ENCODE peak calls at places on chromosomes 13 and 19, in five cellular contexts. One of them, this sample, is unnamed.

GRCh38 chr13:60933638-60934037 is 482.0 kb downstream of the PCDH20 start:
- DNase-seq in heart right ventricle: no peak
- DNase-seq in CD8-positive, alpha-beta T cell: no peak
- DNase-seq in breast epithelium: no peak
- DNase-seq in DND-41: no peak
- DNase-seq in this sample: no peak

GRCh38 chr19:47232422-47233211 is 1.6 kb upstream of the BBC3 start:
- DNase-seq in heart right ventricle: no peak
- DNase-seq in CD8-positive, alpha-beta T cell: no peak
- DNase-seq in breast epithelium: no peak
- DNase-seq in DND-41: no peak
- DNase-seq in this sample: peak; percentile 43

GRCh38 chr13:36475468-36475867 is 43.2 kb downstream of the CCNA1 start:
- DNase-seq in heart right ventricle: no peak
- DNase-seq in CD8-positive, alpha-beta T cell: no peak
- DNase-seq in breast epithelium: no peak
- DNase-seq in DND-41: no peak
- DNase-seq in this sample: peak; percentile 2

GRCh38 chr19:23033721-23034120 is 30.7 kb upstream of the ZNF728 start:
- DNase-seq in heart right ventricle: no peak
- DNase-seq in CD8-positive, alpha-beta T cell: no peak
- DNase-seq in breast epithelium: no peak
- DNase-seq in DND-41: no peak
- DNase-seq in this sample: no peak

GRCh38 chr19:28400953-28401671 is 811.8 kb downstream of the UQCRFS1 start:
- DNase-seq in heart right ventricle: no peak
- DNase-seq in CD8-positive, alpha-beta T cell: no peak
- DNase-seq in breast epithelium: no peak
- DNase-seq in DND-41: no peak
- DNase-seq in this sample: no peak

GRCh38 chr19:12289790-12290065 is 5.0 kb downstream of the ZNF44 start:
- DNase-seq in heart right ventricle: no peak
- DNase-seq in CD8-positive, alpha-beta T cell: no peak
- DNase-seq in breast epithelium: no peak
- DNase-seq in DND-41: no peak
- DNase-seq in this sample: no peak

GRCh38 chr13:109706015-109706715 is 80.2 kb downstream of the IRS2 start:
- DNase-seq in heart right ventricle: no peak
- DNase-seq in CD8-positive, alpha-beta T cell: no peak
- DNase-seq in breast epithelium: no peak
- DNase-seq in DND-41: peak; percentile 75
- DNase-seq in this sample: no peak

GRCh38 chr19:45403781-45404556 is 900 bp downstream of the PPP1R13L start:
- DNase-seq in heart right ventricle: peak; percentile 70
- DNase-seq in CD8-positive, alpha-beta T cell: peak; percentile 80
- DNase-seq in breast epithelium: peak; percentile 81
- DNase-seq in DND-41: no peak
- DNase-seq in this sample: peak; percentile 51

GRCh38 chr19:40603719-40604646 is 2.8 kb downstream of the LTBP4 start:
- DNase-seq in heart right ventricle: peak; percentile 98
- DNase-seq in CD8-positive, alpha-beta T cell: peak; percentile 97
- DNase-seq in breast epithelium: peak; percentile 98
- DNase-seq in DND-41: peak; percentile 98
- DNase-seq in this sample: peak; percentile 95

GRCh38 chr19:39158646-39159260 is 33.2 kb downstream of the PAK4 start:
- DNase-seq in heart right ventricle: no peak
- DNase-seq in CD8-positive, alpha-beta T cell: no peak
- DNase-seq in breast epithelium: no peak
- DNase-seq in DND-41: no peak
- DNase-seq in this sample: no peak

GRCh38 chr13:93603043-93603442 is 376.4 kb downstream of the GPC6 start:
- DNase-seq in heart right ventricle: no peak
- DNase-seq in CD8-positive, alpha-beta T cell: no peak
- DNase-seq in breast epithelium: no peak
- DNase-seq in DND-41: no peak
- DNase-seq in this sample: peak; percentile 80

GRCh38 chr13:48595330-48596127 is 58.2 kb upstream of the CYSLTR2 start:
- DNase-seq in heart right ventricle: no peak
- DNase-seq in CD8-positive, alpha-beta T cell: peak; percentile 60
- DNase-seq in breast epithelium: no peak
- DNase-seq in DND-41: peak; percentile 77
- DNase-seq in this sample: peak; percentile 76

GRCh38 chr13:28820099-28821051 is at the start of gene MTUS2:
- DNase-seq in heart right ventricle: no peak
- DNase-seq in CD8-positive, alpha-beta T cell: no peak
- DNase-seq in breast epithelium: no peak
- DNase-seq in DND-41: no peak
- DNase-seq in this sample: no peak

GRCh38 chr19:47093254-47093653 is 20.3 kb downstream of the ZC3H4 start:
- DNase-seq in heart right ventricle: no peak
- DNase-seq in CD8-positive, alpha-beta T cell: no peak
- DNase-seq in breast epithelium: no peak
- DNase-seq in DND-41: no peak
- DNase-seq in this sample: no peak

GRCh38 chr13:48155850-48156249 is 60.9 kb upstream of the MED4 start:
- DNase-seq in heart right ventricle: no peak
- DNase-seq in CD8-positive, alpha-beta T cell: peak; percentile 62
- DNase-seq in breast epithelium: no peak
- DNase-seq in DND-41: peak; percentile 25
- DNase-seq in this sample: peak; percentile 40

GRCh38 chr13:44903596-44903995 is 85.7 kb downstream of the NUFIP1 start:
- DNase-seq in heart right ventricle: peak; percentile 81
- DNase-seq in CD8-positive, alpha-beta T cell: no peak
- DNase-seq in breast epithelium: no peak
- DNase-seq in DND-41: no peak
- DNase-seq in this sample: peak; percentile 76

GRCh38 chr13:49220035-49220855 is at the start of gene MLNR:
- DNase-seq in heart right ventricle: peak; percentile 31
- DNase-seq in CD8-positive, alpha-beta T cell: peak; percentile 40
- DNase-seq in breast epithelium: no peak
- DNase-seq in DND-41: no peak
- DNase-seq in this sample: no peak

GRCh38 chr19:58536852-58537798 is 6.7 kb upstream of the TRIM28 start:
- DNase-seq in heart right ventricle: no peak
- DNase-seq in CD8-positive, alpha-beta T cell: no peak
- DNase-seq in breast epithelium: no peak
- DNase-seq in DND-41: no peak
- DNase-seq in this sample: no peak
- H3K4me3 ChIP-seq in heart right ventricle: no peak overlapping the region
- H3K4me3 ChIP-seq in CD8-positive, alpha-beta T cell: no peak overlapping the region
- H3K4me3 ChIP-seq in breast epithelium: no peak overlapping the region
- H3K4me3 ChIP-seq in DND-41: no peak overlapping the region
- H3K4me3 ChIP-seq in this sample: no peak overlapping the region

GRCh38 chr19:17324357-17325114 is 10.1 kb downstream of the ANO8 start:
- DNase-seq in heart right ventricle: no peak
- DNase-seq in CD8-positive, alpha-beta T cell: peak; percentile 18
- DNase-seq in breast epithelium: no peak
- DNase-seq in DND-41: no peak
- DNase-seq in this sample: no peak

GRCh38 chr19:17325133-17325532 is 9.5 kb downstream of the ANO8 start:
- DNase-seq in heart right ventricle: no peak
- DNase-seq in CD8-positive, alpha-beta T cell: no peak
- DNase-seq in breast epithelium: no peak
- DNase-seq in DND-41: no peak
- DNase-seq in this sample: no peak

GRCh38 chr19:17326595-17326966 is 8.1 kb downstream of the ANO8 start:
- DNase-seq in heart right ventricle: no peak
- DNase-seq in CD8-positive, alpha-beta T cell: no peak
- DNase-seq in breast epithelium: no peak
- DNase-seq in DND-41: no peak
- DNase-seq in this sample: no peak

GRCh38 chr19:17327068-17327653 is 7.5 kb downstream of the ANO8 start:
- DNase-seq in heart right ventricle: no peak
- DNase-seq in CD8-positive, alpha-beta T cell: no peak
- DNase-seq in breast epithelium: no peak
- DNase-seq in DND-41: no peak
- DNase-seq in this sample: no peak

GRCh38 chr19:17325881-17326594 is 8.6 kb downstream of the ANO8 start:
- DNase-seq in heart right ventricle: no peak
- DNase-seq in CD8-positive, alpha-beta T cell: no peak
- DNase-seq in breast epithelium: no peak
- DNase-seq in DND-41: no peak
- DNase-seq in this sample: no peak
- TF ChIP-seq CTCF in heart right ventricle: no peak
- TF ChIP-seq CTCF in CD8-positive, alpha-beta T cell: no peak
- TF ChIP-seq CTCF in breast epithelium: no peak
- TF ChIP-seq CTCF in DND-41: no peak
- TF ChIP-seq CTCF in this sample: no peak

GRCh38 chr19:459724-460511 is 915 bp downstream of the SHC2 start:
- DNase-seq in heart right ventricle: peak; percentile 82
- DNase-seq in CD8-positive, alpha-beta T cell: peak; percentile 34
- DNase-seq in breast epithelium: peak; percentile 73
- DNase-seq in DND-41: no peak
- DNase-seq in this sample: no peak
- H3K27ac ChIP-seq in heart right ventricle: peak overlapping the region; percentile 88
- H3K27ac ChIP-seq in CD8-positive, alpha-beta T cell: no peak overlapping the region
- H3K27ac ChIP-seq in breast epithelium: peak overlapping the region; percentile 87
- H3K27ac ChIP-seq in DND-41: no peak overlapping the region
- H3K27ac ChIP-seq in this sample: no peak overlapping the region

GRCh38 chr13:33052446-33052845 is 36.2 kb downstream of the KL start:
- DNase-seq in heart right ventricle: no peak
- DNase-seq in CD8-positive, alpha-beta T cell: no peak
- DNase-seq in breast epithelium: no peak
- DNase-seq in DND-41: no peak
- DNase-seq in this sample: no peak
- H3K4me3 ChIP-seq in heart right ventricle: no peak overlapping the region
- H3K4me3 ChIP-seq in CD8-positive, alpha-beta T cell: no peak overlapping the region
- H3K4me3 ChIP-seq in breast epithelium: no peak overlapping the region
- H3K4me3 ChIP-seq in DND-41: no peak overlapping the region
- H3K4me3 ChIP-seq in this sample: no peak overlapping the region

DNA sequence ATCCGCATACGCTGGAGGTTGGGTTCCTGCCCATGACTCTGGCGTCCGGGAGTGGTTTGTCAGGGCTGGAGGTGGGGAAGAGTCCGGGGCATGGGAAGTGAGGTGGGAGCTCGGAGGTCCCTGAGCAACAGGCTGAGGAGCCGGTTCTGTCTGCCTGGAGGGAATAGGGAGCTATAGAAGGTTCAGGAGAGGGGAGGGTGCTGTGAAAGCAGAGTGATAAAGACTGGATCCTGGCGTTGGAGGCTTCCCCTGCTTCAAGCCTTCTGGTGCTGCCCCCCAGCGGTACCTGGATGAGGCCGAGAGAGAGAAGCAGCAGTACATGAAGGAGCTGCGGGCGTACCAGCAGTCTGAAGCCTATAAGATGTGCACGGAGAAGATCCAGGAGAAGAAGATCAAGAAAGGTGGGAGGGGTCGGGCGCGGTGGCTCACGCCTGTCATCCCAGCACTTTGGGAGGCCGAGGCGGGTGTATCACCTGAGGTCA is 2.6 kb downstream of the HMG20B start:
- DNase-seq in heart right ventricle: no peak
- DNase-seq in CD8-positive, alpha-beta T cell: peak; percentile 46
- DNase-seq in breast epithelium: no peak
- DNase-seq in DND-41: no peak
- DNase-seq in this sample: peak; percentile 49
- TF ChIP-seq CTCF in heart right ventricle: no peak
- TF ChIP-seq CTCF in CD8-positive, alpha-beta T cell: no peak
- TF ChIP-seq CTCF in breast epithelium: no peak
- TF ChIP-seq CTCF in DND-41: no peak
- TF ChIP-seq CTCF in this sample: peak; percentile 65

GRCh38 chr13:111178417-111178816 is 63.3 kb downstream of the ARHGEF7 start:
- DNase-seq in heart right ventricle: no peak
- DNase-seq in CD8-positive, alpha-beta T cell: no peak
- DNase-seq in breast epithelium: no peak
- DNase-seq in DND-41: no peak
- DNase-seq in this sample: no peak
- H3K27ac ChIP-seq in heart right ventricle: peak overlapping the region; percentile 91
- H3K27ac ChIP-seq in CD8-positive, alpha-beta T cell: peak overlapping the region; percentile 44
- H3K27ac ChIP-seq in breast epithelium: peak overlapping the region; percentile 1
- H3K27ac ChIP-seq in DND-41: peak overlapping the region; percentile 97
- H3K27ac ChIP-seq in this sample: peak overlapping the region; percentile 99

GRCh38 chr19:49407482-49408015 is 15.7 kb downstream of the PTH2 start:
- DNase-seq in heart right ventricle: no peak
- DNase-seq in CD8-positive, alpha-beta T cell: no peak
- DNase-seq in breast epithelium: no peak
- DNase-seq in DND-41: no peak
- DNase-seq in this sample: no peak
- H3K4me3 ChIP-seq in heart right ventricle: no peak overlapping the region
- H3K4me3 ChIP-seq in CD8-positive, alpha-beta T cell: no peak overlapping the region
- H3K4me3 ChIP-seq in breast epithelium: no peak overlapping the region
- H3K4me3 ChIP-seq in DND-41: no peak overlapping the region
- H3K4me3 ChIP-seq in this sample: no peak overlapping the region

GRCh38 chr13:40230833-40231266 is 435.6 kb downstream of the FOXO1 start:
- DNase-seq in heart right ventricle: no peak
- DNase-seq in CD8-positive, alpha-beta T cell: no peak
- DNase-seq in breast epithelium: no peak
- DNase-seq in DND-41: no peak
- DNase-seq in this sample: peak; percentile 68
- TF ChIP-seq CTCF in heart right ventricle: no peak
- TF ChIP-seq CTCF in CD8-positive, alpha-beta T cell: no peak
- TF ChIP-seq CTCF in breast epithelium: no peak
- TF ChIP-seq CTCF in DND-41: no peak
- TF ChIP-seq CTCF in this sample: no peak

DNA sequence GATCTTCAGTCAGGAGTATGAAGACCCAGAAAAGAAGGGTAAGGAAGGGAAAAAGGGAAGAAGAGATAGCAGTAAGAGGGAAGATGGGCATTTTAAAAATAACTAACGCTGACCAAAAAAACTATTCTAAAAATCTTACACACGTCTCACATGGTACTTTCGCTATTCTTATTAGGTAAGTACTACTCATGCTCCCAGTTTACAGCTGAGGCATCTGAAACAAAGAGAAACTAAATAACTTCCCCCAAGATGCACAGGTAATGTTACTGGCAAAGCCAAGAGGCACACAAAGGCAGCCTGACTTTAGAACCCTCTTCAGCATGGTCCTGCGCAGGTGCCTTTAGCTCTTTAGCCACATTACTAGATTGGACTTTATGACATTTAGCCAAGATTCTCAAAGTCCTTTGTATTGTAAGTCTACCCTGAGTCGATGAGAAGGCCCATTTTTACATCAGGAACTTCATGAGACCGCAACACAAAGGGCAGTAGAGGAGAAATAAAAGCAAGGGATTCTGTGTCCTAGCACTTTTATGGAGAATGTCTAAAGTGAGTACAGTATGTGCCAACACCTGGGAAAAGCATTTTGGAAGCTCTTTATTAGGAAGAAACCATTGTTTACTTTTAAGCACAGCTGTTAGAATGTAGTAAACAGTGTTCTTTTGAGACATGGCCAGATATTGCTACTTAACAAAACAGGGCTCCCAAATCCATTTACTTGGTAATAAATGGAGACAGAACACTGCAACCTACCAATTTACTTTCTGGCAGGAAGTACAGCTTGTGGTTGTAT is 250.8 kb downstream of the KCTD12 start:
- DNase-seq in heart right ventricle: no peak
- DNase-seq in CD8-positive, alpha-beta T cell: no peak
- DNase-seq in breast epithelium: no peak
- DNase-seq in DND-41: no peak
- DNase-seq in this sample: no peak
- H3K27ac ChIP-seq in heart right ventricle: no peak overlapping the region
- H3K27ac ChIP-seq in CD8-positive, alpha-beta T cell: no peak overlapping the region
- H3K27ac ChIP-seq in breast epithelium: no peak overlapping the region
- H3K27ac ChIP-seq in DND-41: no peak overlapping the region
- H3K27ac ChIP-seq in this sample: no peak overlapping the region